ENCODE peak calls at places on chromosome 1, in seven cellular contexts. Z is naive thymus-derived CD4-positive, alpha-beta T cell; A is fibroblast of lung; M is pancreas; L is AG04450; Q is mammary epithelial cell; N is IMR-90. J is an unnamed sample.

GRCh38 chr1:99969260-99969728 is 502 bp upstream of the SLC35A3 start:
- DNase-seq in Z (no peak), A (no peak), M (no peak), L (no peak), Q (no peak), N (no peak), J (no peak)

GRCh38 chr1:202438393-202439174 is 90.1 kb downstream of the PPP1R12B start:
- DNase-seq in Z (no peak), A (no peak), M (no peak), L (no peak), Q (no peak), N (no peak), J (no peak)

GRCh38 chr1:158199840-158200239 is 19.1 kb downstream of the CD1D start:
- DNase-seq in Z (peak; percentile 23), A (no peak), M (no peak), L (no peak), Q (peak; percentile 31), N (peak; percentile 14), J (no peak)

GRCh38 chr1:75785320-75785963 is 614 bp upstream of the RABGGTB start:
- DNase-seq in Z (no peak), A (no peak), M (no peak), L (no peak), Q (no peak), N (no peak), J (no peak)

GRCh38 chr1:223088713-223089240 is 54.3 kb downstream of the TLR5 start:
- DNase-seq in Z (no peak), A (peak; percentile 8), M (no peak), L (no peak), Q (no peak), N (no peak), J (no peak)

GRCh38 chr1:119003413-119004128 is 15.4 kb upstream of the TBX15 start:
- DNase-seq in Z (no peak), A (no peak), M (no peak), L (no peak), Q (no peak), N (no peak), J (no peak)

GRCh38 chr1:67605209-67605780 is 79.7 kb upstream of the GADD45A start:
- DNase-seq in Z (no peak), A (no peak), M (no peak), L (no peak), Q (no peak), N (no peak), J (no peak)

GRCh38 chr1:56816909-56817308 is 2.3 kb downstream of the FYB2 start:
- DNase-seq in Z (no peak), A (no peak), M (no peak), L (no peak), Q (no peak), N (no peak), J (no peak)

GRCh38 chr1:42720868-42721267 is 19.2 kb downstream of the CLDN19 start:
- DNase-seq in Z (no peak), A (no peak), M (no peak), L (no peak), Q (no peak), N (no peak), J (no peak)

GRCh38 chr1:27647328-27647727 is 12.3 kb upstream of the FGR start:
- DNase-seq in Z (no peak), A (no peak), M (no peak), L (no peak), Q (no peak), N (no peak), J (no peak)

GRCh38 chr1:221435510-221435909 is 306.4 kb downstream of the DUSP10 start:
- DNase-seq in Z (peak; percentile 47), A (peak; percentile 62), M (no peak), L (peak; percentile 65), Q (peak; percentile 37), N (peak; percentile 83), J (peak; percentile 45)

GRCh38 chr1:172269084-172269483 is 151.4 kb upstream of the C1orf105 start:
- DNase-seq in Z (no peak), A (no peak), M (no peak), L (no peak), Q (no peak), N (no peak), J (no peak)

GRCh38 chr1:203768158-203768725 is 3.3 kb downstream of the LAX1 start:
- DNase-seq in Z (no peak), A (no peak), M (no peak), L (no peak), Q (no peak), N (no peak), J (no peak)

GRCh38 chr1:38745476-38746410 is 113.8 kb downstream of the RRAGC start:
- DNase-seq in Z (no peak), A (peak; percentile 20), M (no peak), L (no peak), Q (peak; percentile 32), N (no peak), J (no peak)

GRCh38 chr1:39434797-39435395 is 56.5 kb upstream of the BMP8A start:
- DNase-seq in Z (no peak), A (peak; percentile 62), M (no peak), L (no peak), Q (no peak), N (peak; percentile 47), J (no peak)

GRCh38 chr1:224333309-224333926 is 3.4 kb upstream of the NVL start:
- DNase-seq in Z (peak; percentile 72), A (peak; percentile 46), M (no peak), L (no peak), Q (peak; percentile 60), N (peak; percentile 64), J (no peak)

GRCh38 chr1:106456832-106457231 is 599.6 kb upstream of the PRMT6 start:
- DNase-seq in Z (no peak), A (no peak), M (no peak), L (no peak), Q (no peak), N (no peak), J (no peak)

GRCh38 chr1:223887724-223888428 is 42.1 kb upstream of the TP53BP2 start:
- DNase-seq in Z (no peak), A (peak; percentile 99), M (no peak), L (peak; percentile 88), Q (peak; percentile 74), N (peak; percentile 99), J (peak; percentile 99)

GRCh38 chr1:47569681-47570470 is 132.0 kb downstream of the FOXD2 start:
- DNase-seq in Z (no peak), A (peak; percentile 97), M (peak; percentile 49), L (peak; percentile 68), Q (peak; percentile 92), N (peak; percentile 91), J (peak; percentile 87)
- H3K4me3 ChIP-seq in Z (no peak overlapping the region), A (no peak overlapping the region), M (no peak overlapping the region), L (no peak overlapping the region), Q (no peak overlapping the region), N (no peak overlapping the region), J (no peak overlapping the region)

GRCh38 chr1:114735479-114735878 is 18.9 kb upstream of the NRAS start:
- DNase-seq in Z (no peak), A (no peak), M (no peak), L (no peak), Q (no peak), N (no peak), J (no peak)

GRCh38 chr1:114745351-114745750 is 12.4 kb downstream of the CSDE1 start:
- DNase-seq in Z (no peak), A (peak; percentile 72), M (no peak), L (no peak), Q (peak; percentile 46), N (peak; percentile 66), J (no peak)

GRCh38 chr1:114737314-114737713 is 20.5 kb downstream of the CSDE1 start:
- DNase-seq in Z (no peak), A (no peak), M (no peak), L (no peak), Q (no peak), N (no peak), J (no peak)

GRCh38 chr1:114741963-114742746 is 15.6 kb downstream of the CSDE1 start:
- DNase-seq in Z (no peak), A (no peak), M (no peak), L (no peak), Q (no peak), N (no peak), J (no peak)

DNA sequence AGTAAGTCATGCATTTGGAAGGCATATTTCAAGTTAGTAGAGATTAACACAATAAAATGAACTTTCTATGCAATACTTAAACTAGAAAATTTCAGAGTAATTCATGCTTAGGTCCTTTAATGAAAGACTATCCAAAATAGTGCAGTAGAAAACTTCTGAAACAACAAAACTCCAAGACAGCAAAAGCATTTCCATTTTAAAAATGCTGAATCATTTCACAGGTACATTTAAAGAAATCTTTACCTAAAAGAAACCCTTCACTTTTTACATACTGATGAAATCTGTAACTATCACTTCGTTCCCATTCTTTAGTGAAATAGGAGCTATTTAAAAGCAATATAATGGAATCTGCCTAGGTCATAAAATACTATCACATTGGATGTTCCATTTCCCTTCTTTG is 17.5 kb downstream of the CSDE1 start:
- DNase-seq in Z (no peak), A (no peak), M (no peak), L (no peak), Q (no peak), N (no peak), J (no peak)
- H3K27ac ChIP-seq in Z (peak overlapping the region; percentile 6), A (no peak overlapping the region), M (no peak overlapping the region), L (no peak overlapping the region), Q (no peak overlapping the region), N (no peak overlapping the region), J (no peak overlapping the region)

DNA sequence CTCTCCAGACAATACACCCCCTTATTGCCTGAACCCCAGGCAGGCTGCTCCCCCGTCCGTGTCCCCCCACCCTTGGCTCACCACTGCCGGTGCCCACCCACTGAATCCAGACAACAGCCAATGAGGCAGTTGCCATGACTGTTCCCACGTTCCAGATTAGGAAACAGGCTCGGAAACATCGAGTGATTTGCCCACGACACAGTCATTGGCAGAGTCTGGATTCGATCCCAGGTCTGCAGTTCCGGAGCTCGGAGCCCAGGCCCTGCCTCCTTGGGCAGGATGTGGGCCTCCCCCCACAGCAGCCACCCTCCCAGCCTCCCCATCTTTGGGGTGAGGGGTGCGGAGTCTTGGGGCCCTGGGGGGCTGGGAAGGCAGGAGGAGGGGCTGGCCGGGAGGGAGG is 20.3 kb upstream of the CLSTN1 start:
- DNase-seq in Z (no peak), A (no peak), M (no peak), L (no peak), Q (no peak), N (no peak), J (no peak)
- H3K4me3 ChIP-seq in Z (no peak overlapping the region), A (no peak overlapping the region), M (no peak overlapping the region), L (no peak overlapping the region), Q (no peak overlapping the region), N (no peak overlapping the region), J (no peak overlapping the region)

GRCh38 chr1:91527781-91528180 is 27.1 kb downstream of the CDC7 start:
- DNase-seq in Z (no peak), A (no peak), M (no peak), L (no peak), Q (no peak), N (no peak), J (no peak)

GRCh38 chr1:91526496-91526895 is 25.8 kb downstream of the CDC7 start:
- DNase-seq in Z (no peak), A (peak; percentile 85), M (no peak), L (peak; percentile 77), Q (no peak), N (peak; percentile 94), J (no peak)

GRCh38 chr1:91520940-91521507 is 20.4 kb downstream of the CDC7 start:
- DNase-seq in Z (no peak), A (no peak), M (no peak), L (no peak), Q (no peak), N (no peak), J (no peak)

DNA sequence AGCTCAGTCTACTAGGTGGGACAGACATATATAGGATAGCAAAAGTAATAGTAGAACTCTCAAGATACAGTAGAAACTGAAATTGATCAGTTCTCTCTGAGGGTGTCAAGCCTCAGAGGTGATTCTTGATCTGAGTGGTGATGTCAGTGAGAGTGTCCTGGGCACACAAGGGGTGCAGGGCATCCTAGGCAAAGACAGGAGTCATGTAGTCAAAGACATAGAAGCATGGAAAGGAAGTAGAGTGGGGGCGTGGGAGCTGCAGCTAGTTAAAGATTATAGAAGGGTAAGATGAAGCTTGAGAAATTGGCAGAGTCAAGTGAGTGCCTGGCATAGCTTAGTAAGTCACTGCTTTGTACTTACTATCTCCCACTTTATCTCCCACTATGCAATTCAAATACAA is 22.8 kb downstream of the CDC7 start:
- DNase-seq in Z (no peak), A (no peak), M (no peak), L (no peak), Q (no peak), N (peak; percentile 26), J (no peak)
- H3K27ac ChIP-seq in Z (no peak overlapping the region), A (no peak overlapping the region), M (no peak overlapping the region), L (no peak overlapping the region), Q (no peak overlapping the region), N (no peak overlapping the region), J (no peak overlapping the region)

J was measured in brain microvascular endothelial cell.